ENCODE peak calls at places on chromosomes 2 and 18, in ten cellular contexts. I is A549; M is stimulated activated CD4-positive, alpha-beta T cell treated with anti-CD3 and anti-CD28 coated beads, TNF-alpha, amount 100 ng/mL, for 4 hours; F is activated T-cell treated with anti-CD3 and anti-CD28 coated beads for 1 hour; N is IMR-90; W is AML-193; T is NCI-H774; G is GM06990; E is right cardiac atrium; U is coronary artery. V is an unnamed sample.

GRCh38 chr18:52716926-52717325 is 376.9 kb downstream of the DCC start:
- DNase-seq in I (peak; percentile 5), F (no peak), N (peak; percentile 5), U (no peak), W (no peak), E (no peak), M (no peak), G (no peak), T (no peak), V (no peak)

GRCh38 chr2:191318729-191319078 is 73.5 kb downstream of the MYO1B start:
- DNase-seq in G (no peak), I (peak; percentile 13), E (no peak), N (peak; percentile 85), M (no peak), U (no peak), F (no peak), T (no peak), W (no peak), V (no peak)

GRCh38 chr2:22788749-22789148 is 596.2 kb upstream of the KLHL29 start:
- DNase-seq in G (no peak), W (no peak), E (no peak), F (no peak), M (no peak), I (no peak), N (no peak), T (no peak), U (no peak), V (no peak)

GRCh38 chr18:49030692-49031443 is 80.1 kb upstream of the SMAD7 start:
- DNase-seq in E (no peak), T (no peak), I (no peak), G (no peak), M (no peak), U (no peak), F (no peak), N (no peak), W (no peak), V (no peak)

GRCh38 chr2:74333175-74333574 is 10.0 kb downstream of the SLC4A5 start:
- DNase-seq in W (peak; percentile 49), U (no peak), M (no peak), I (no peak), N (peak; percentile 31), F (no peak), G (no peak), E (no peak), T (no peak), V (peak; percentile 36)

GRCh38 chr2:242019344-242019743 is 149.8 kb downstream of the RTP5 start:
- DNase-seq in E (no peak), F (no peak), T (no peak), W (no peak), N (no peak), U (peak; percentile 31), I (no peak), G (no peak), M (no peak), V (no peak)

GRCh38 chr2:230042195-230042594 is 26.5 kb downstream of the SLC16A14 start:
- DNase-seq in T (no peak), I (no peak), W (no peak), U (no peak), N (no peak), M (no peak), E (no peak), G (no peak), F (no peak), V (no peak)

GRCh38 chr2:58574873-58575272 is 333.7 kb upstream of the FANCL start:
- DNase-seq in W (no peak), M (no peak), T (no peak), I (no peak), F (no peak), G (no peak), U (no peak), E (no peak), N (no peak), V (no peak)

GRCh38 chr2:128388414-128389032 is 69.9 kb upstream of the HS6ST1 start:
- DNase-seq in W (no peak), I (no peak), M (no peak), E (no peak), U (peak; percentile 35), T (no peak), F (no peak), G (no peak), N (peak; percentile 16), V (no peak)

GRCh38 chr18:79927597-79928562 is 23.6 kb downstream of the SLC66A2 start:
- DNase-seq in W (no peak), T (no peak), I (no peak), E (no peak), M (no peak), N (no peak), F (no peak), G (no peak), U (peak; percentile 65), V (peak; percentile 82)

GRCh38 chr18:61876899-61877298 is 15.9 kb downstream of the RNF152 start:
- DNase-seq in W (no peak), U (no peak), N (no peak), E (no peak), I (no peak), G (no peak), F (no peak), T (no peak), M (no peak), V (no peak)

GRCh38 chr2:19848952-19849351 is 52.8 kb downstream of the TTC32 start:
- DNase-seq in N (no peak), T (no peak), E (no peak), W (no peak), I (no peak), G (no peak), M (no peak), U (peak; percentile 35), F (no peak), V (peak; percentile 68)

GRCh38 chr2:10273215-10274175 is 29.2 kb upstream of the HPCAL1 start:
- DNase-seq in G (no peak), I (no peak), M (no peak), E (no peak), N (no peak), U (no peak), F (no peak), T (no peak), W (no peak), V (no peak)

GRCh38 chr2:95061601-95062183 is 36.2 kb downstream of the MAL start:
- DNase-seq in F (no peak), I (no peak), M (no peak), N (no peak), G (no peak), T (no peak), W (no peak), E (no peak), U (peak; percentile 64), V (no peak)